ENCODE peak calls at places on chromosome 20, in seven cellular contexts. One of them, this sample, is unnamed.

GRCh38 chr20:63122626-63123025 is 93.3 kb downstream of the YTHDF1 start:
- DNase-seq in hepatocyte: no peak
- DNase-seq in neural progenitor cell: no peak
- DNase-seq in heart right ventricle: no peak
- DNase-seq in IMR-90: no peak
- DNase-seq in fibroblast of lung: no peak
- DNase-seq in SK-N-SH: no peak
- DNase-seq in this sample: no peak

GRCh38 chr20:37145014-37145413 is 34.1 kb upstream of the RPN2 start:
- DNase-seq in hepatocyte: no peak
- DNase-seq in neural progenitor cell: no peak
- DNase-seq in heart right ventricle: no peak
- DNase-seq in IMR-90: peak; percentile 4
- DNase-seq in fibroblast of lung: no peak
- DNase-seq in SK-N-SH: no peak
- DNase-seq in this sample: no peak

GRCh38 chr20:22601361-22602141 is 17.2 kb upstream of the FOXA2 start:
- DNase-seq in hepatocyte: peak; percentile 34
- DNase-seq in neural progenitor cell: no peak
- DNase-seq in heart right ventricle: no peak
- DNase-seq in IMR-90: no peak
- DNase-seq in fibroblast of lung: no peak
- DNase-seq in SK-N-SH: no peak
- DNase-seq in this sample: no peak

GRCh38 chr20:37524859-37525708 is 2.6 kb downstream of the BLCAP start:
- DNase-seq in hepatocyte: peak; percentile 43
- DNase-seq in neural progenitor cell: no peak
- DNase-seq in heart right ventricle: no peak
- DNase-seq in IMR-90: peak; percentile 21
- DNase-seq in fibroblast of lung: peak; percentile 69
- DNase-seq in SK-N-SH: no peak
- DNase-seq in this sample: peak; percentile 100

GRCh38 chr20:48489656-48490055 is 338.1 kb downstream of the PREX1 start:
- DNase-seq in hepatocyte: no peak
- DNase-seq in neural progenitor cell: peak; percentile 36
- DNase-seq in heart right ventricle: no peak
- DNase-seq in IMR-90: no peak
- DNase-seq in fibroblast of lung: no peak
- DNase-seq in SK-N-SH: peak; percentile 70
- DNase-seq in this sample: no peak

GRCh38 chr20:47792021-47792618 is 6.8 kb upstream of the SULF2 start:
- DNase-seq in hepatocyte: peak; percentile 71
- DNase-seq in neural progenitor cell: no peak
- DNase-seq in heart right ventricle: peak; percentile 48
- DNase-seq in IMR-90: peak; percentile 84
- DNase-seq in fibroblast of lung: peak; percentile 98
- DNase-seq in SK-N-SH: no peak
- DNase-seq in this sample: peak; percentile 84

GRCh38 chr20:46401478-46401860 is 4.9 kb downstream of the ELMO2 start:
- DNase-seq in hepatocyte: no peak
- DNase-seq in neural progenitor cell: no peak
- DNase-seq in heart right ventricle: no peak
- DNase-seq in IMR-90: no peak
- DNase-seq in fibroblast of lung: no peak
- DNase-seq in SK-N-SH: no peak
- DNase-seq in this sample: no peak

GRCh38 chr20:44264287-44264686 is 17.2 kb downstream of the GDAP1L1 start:
- DNase-seq in hepatocyte: peak; percentile 19
- DNase-seq in neural progenitor cell: peak; percentile 52
- DNase-seq in heart right ventricle: no peak
- DNase-seq in IMR-90: no peak
- DNase-seq in fibroblast of lung: no peak
- DNase-seq in SK-N-SH: no peak
- DNase-seq in this sample: peak; percentile 40

GRCh38 chr20:22455259-22455658 is 129.1 kb downstream of the FOXA2 start:
- DNase-seq in hepatocyte: no peak
- DNase-seq in neural progenitor cell: no peak
- DNase-seq in heart right ventricle: no peak
- DNase-seq in IMR-90: no peak
- DNase-seq in fibroblast of lung: no peak
- DNase-seq in SK-N-SH: no peak
- DNase-seq in this sample: no peak

GRCh38 chr20:16391003-16391402 is 182.2 kb downstream of the KIF16B start:
- DNase-seq in hepatocyte: no peak
- DNase-seq in neural progenitor cell: no peak
- DNase-seq in heart right ventricle: no peak
- DNase-seq in IMR-90: no peak
- DNase-seq in fibroblast of lung: no peak
- DNase-seq in SK-N-SH: no peak
- DNase-seq in this sample: no peak

GRCh38 chr20:4684837-4685413 is 36.8 kb upstream of the PRND start:
- DNase-seq in hepatocyte: peak; percentile 34
- DNase-seq in neural progenitor cell: no peak
- DNase-seq in heart right ventricle: no peak
- DNase-seq in IMR-90: peak; percentile 84
- DNase-seq in fibroblast of lung: peak; percentile 79
- DNase-seq in SK-N-SH: no peak
- DNase-seq in this sample: no peak

GRCh38 chr20:34968020-34968775 is 12.5 kb downstream of the MYH7B start:
- DNase-seq in hepatocyte: no peak
- DNase-seq in neural progenitor cell: no peak
- DNase-seq in heart right ventricle: no peak
- DNase-seq in IMR-90: no peak
- DNase-seq in fibroblast of lung: no peak
- DNase-seq in SK-N-SH: no peak
- DNase-seq in this sample: no peak

GRCh38 chr20:19692685-19693119 is 65.4 kb upstream of the RIN2 start:
- DNase-seq in hepatocyte: peak; percentile 66
- DNase-seq in neural progenitor cell: peak; percentile 61
- DNase-seq in heart right ventricle: peak; percentile 61
- DNase-seq in IMR-90: peak; percentile 22
- DNase-seq in fibroblast of lung: peak; percentile 41
- DNase-seq in SK-N-SH: peak; percentile 58
- DNase-seq in this sample: peak; percentile 83

GRCh38 chr20:1657556-1658334 is at the start of gene SIRPG:
- DNase-seq in hepatocyte: no peak
- DNase-seq in neural progenitor cell: no peak
- DNase-seq in heart right ventricle: no peak
- DNase-seq in IMR-90: no peak
- DNase-seq in fibroblast of lung: no peak
- DNase-seq in SK-N-SH: no peak
- DNase-seq in this sample: no peak

GRCh38 chr20:51500311-51500710 is 42.2 kb downstream of the NFATC2 start:
- DNase-seq in hepatocyte: no peak
- DNase-seq in neural progenitor cell: no peak
- DNase-seq in heart right ventricle: no peak
- DNase-seq in IMR-90: no peak
- DNase-seq in fibroblast of lung: peak; percentile 44
- DNase-seq in SK-N-SH: no peak
- DNase-seq in this sample: peak; percentile 87

GRCh38 chr20:15297059-15297875 is 959.9 kb upstream of the FLRT3 start:
- DNase-seq in hepatocyte: peak; percentile 40
- DNase-seq in neural progenitor cell: no peak
- DNase-seq in heart right ventricle: no peak
- DNase-seq in IMR-90: no peak
- DNase-seq in fibroblast of lung: no peak
- DNase-seq in SK-N-SH: no peak
- DNase-seq in this sample: peak; percentile 13

GRCh38 chr20:57498425-57499400 is 26.2 kb downstream of the CTCFL start:
- DNase-seq in hepatocyte: peak; percentile 41
- DNase-seq in neural progenitor cell: peak; percentile 63
- DNase-seq in heart right ventricle: no peak
- DNase-seq in IMR-90: peak; percentile 7
- DNase-seq in fibroblast of lung: no peak
- DNase-seq in SK-N-SH: peak; percentile 60
- DNase-seq in this sample: peak; percentile 41

GRCh38 chr20:58867211-58867610 is 14.7 kb downstream of the GNAS start:
- DNase-seq in hepatocyte: no peak
- DNase-seq in neural progenitor cell: no peak
- DNase-seq in heart right ventricle: no peak
- DNase-seq in IMR-90: no peak
- DNase-seq in fibroblast of lung: no peak
- DNase-seq in SK-N-SH: no peak
- DNase-seq in this sample: no peak

GRCh38 chr20:20680991-20681508 is 31.4 kb downstream of the RALGAPA2 start:
- DNase-seq in hepatocyte: no peak
- DNase-seq in neural progenitor cell: no peak
- DNase-seq in heart right ventricle: no peak
- DNase-seq in IMR-90: no peak
- DNase-seq in fibroblast of lung: no peak
- DNase-seq in SK-N-SH: no peak
- DNase-seq in this sample: no peak

GRCh38 chr20:33789109-33789857 is 21.9 kb upstream of the CHMP4B start:
- DNase-seq in hepatocyte: peak; percentile 93
- DNase-seq in neural progenitor cell: no peak
- DNase-seq in heart right ventricle: no peak
- DNase-seq in IMR-90: peak; percentile 96
- DNase-seq in fibroblast of lung: peak; percentile 98
- DNase-seq in SK-N-SH: peak; percentile 68
- DNase-seq in this sample: peak; percentile 100

GRCh38 chr20:967796-968742 is 34.0 kb downstream of the RSPO4 start:
- DNase-seq in hepatocyte: no peak
- DNase-seq in neural progenitor cell: peak; percentile 45
- DNase-seq in heart right ventricle: no peak
- DNase-seq in IMR-90: peak; percentile 36
- DNase-seq in fibroblast of lung: peak; percentile 23
- DNase-seq in SK-N-SH: peak; percentile 62
- DNase-seq in this sample: peak; percentile 49

GRCh38 chr20:64140956-64141355 is 23.3 kb upstream of the MYT1 start:
- DNase-seq in hepatocyte: no peak
- DNase-seq in neural progenitor cell: no peak
- DNase-seq in heart right ventricle: no peak
- DNase-seq in IMR-90: no peak
- DNase-seq in fibroblast of lung: no peak
- DNase-seq in SK-N-SH: peak; percentile 10
- DNase-seq in this sample: no peak

GRCh38 chr20:31719644-31720485 is 2.8 kb downstream of the BCL2L1 start:
- DNase-seq in hepatocyte: peak; percentile 72
- DNase-seq in neural progenitor cell: peak; percentile 53
- DNase-seq in heart right ventricle: no peak
- DNase-seq in IMR-90: no peak
- DNase-seq in fibroblast of lung: peak; percentile 69
- DNase-seq in SK-N-SH: no peak
- DNase-seq in this sample: peak; percentile 79

GRCh38 chr20:47274449-47275108 is 81.9 kb downstream of the ZMYND8 start:
- DNase-seq in hepatocyte: peak; percentile 58
- DNase-seq in neural progenitor cell: no peak
- DNase-seq in heart right ventricle: no peak
- DNase-seq in IMR-90: peak; percentile 97
- DNase-seq in fibroblast of lung: peak; percentile 97
- DNase-seq in SK-N-SH: no peak
- DNase-seq in this sample: peak; percentile 97

GRCh38 chr20:17682889-17683198 is 802 bp upstream of the RRBP1 start:
- DNase-seq in hepatocyte: no peak
- DNase-seq in neural progenitor cell: no peak
- DNase-seq in heart right ventricle: no peak
- DNase-seq in IMR-90: no peak
- DNase-seq in fibroblast of lung: no peak
- DNase-seq in SK-N-SH: no peak
- DNase-seq in this sample: no peak

GRCh38 chr20:17683218-17684076 is 1.4 kb upstream of the RRBP1 start:
- DNase-seq in hepatocyte: no peak
- DNase-seq in neural progenitor cell: no peak
- DNase-seq in heart right ventricle: no peak
- DNase-seq in IMR-90: no peak
- DNase-seq in fibroblast of lung: no peak
- DNase-seq in SK-N-SH: no peak
- DNase-seq in this sample: no peak

GRCh38 chr20:17680836-17681740 is 954 bp downstream of the RRBP1 start:
- DNase-seq in hepatocyte: peak; percentile 92
- DNase-seq in neural progenitor cell: peak; percentile 91
- DNase-seq in heart right ventricle: peak; percentile 86
- DNase-seq in IMR-90: peak; percentile 63
- DNase-seq in fibroblast of lung: peak; percentile 72
- DNase-seq in SK-N-SH: peak; percentile 95
- DNase-seq in this sample: peak; percentile 86

GRCh38 chr20:17681741-17682102 is 320 bp downstream of the RRBP1 start:
- DNase-seq in hepatocyte: no peak
- DNase-seq in neural progenitor cell: no peak
- DNase-seq in heart right ventricle: no peak
- DNase-seq in IMR-90: no peak
- DNase-seq in fibroblast of lung: no peak
- DNase-seq in SK-N-SH: no peak
- DNase-seq in this sample: no peak

GRCh38 chr20:17682103-17682888 is at the start of gene RRBP1:
- DNase-seq in hepatocyte: peak; percentile 99
- DNase-seq in neural progenitor cell: peak; percentile 99
- DNase-seq in heart right ventricle: peak; percentile 99
- DNase-seq in IMR-90: peak; percentile 97
- DNase-seq in fibroblast of lung: peak; percentile 97
- DNase-seq in SK-N-SH: peak; percentile 98
- DNase-seq in this sample: peak; percentile 99
- H3K27ac ChIP-seq in hepatocyte: peak within 1 kb of the TSS; percentile 99
- H3K27ac ChIP-seq in neural progenitor cell: no peak within 1 kb of the TSS
- H3K27ac ChIP-seq in heart right ventricle: peak within 1 kb of the TSS; percentile 90
- H3K27ac ChIP-seq in IMR-90: peak within 1 kb of the TSS; percentile 94
- H3K27ac ChIP-seq in fibroblast of lung: peak within 1 kb of the TSS; percentile 94
- H3K27ac ChIP-seq in SK-N-SH: peak within 1 kb of the TSS; percentile 62
- H3K27ac ChIP-seq in this sample: peak within 1 kb of the TSS; percentile 97

GRCh38 chr20:59940129-59940955 is at the start of the genes FAM217B and PPP1R3D:
- DNase-seq in hepatocyte: peak; percentile 98
- DNase-seq in neural progenitor cell: peak; percentile 91
- DNase-seq in heart right ventricle: peak; percentile 98
- DNase-seq in IMR-90: peak; percentile 96
- DNase-seq in fibroblast of lung: peak; percentile 99
- DNase-seq in SK-N-SH: peak; percentile 96
- DNase-seq in this sample: peak; percentile 99
- TF ChIP-seq CTCF in hepatocyte: no peak
- TF ChIP-seq CTCF in neural progenitor cell: peak; percentile 18
- TF ChIP-seq CTCF in heart right ventricle: no peak
- TF ChIP-seq CTCF in IMR-90: peak; percentile 12
- TF ChIP-seq CTCF in fibroblast of lung: no peak
- TF ChIP-seq CTCF in SK-N-SH: peak; percentile 15
- TF ChIP-seq CTCF in this sample: peak; percentile 11

GRCh38 chr20:40990542-40991120 is 38.0 kb upstream of the TOP1 start:
- DNase-seq in hepatocyte: peak; percentile 89
- DNase-seq in neural progenitor cell: peak; percentile 87
- DNase-seq in heart right ventricle: peak; percentile 68
- DNase-seq in IMR-90: peak; percentile 87
- DNase-seq in fibroblast of lung: peak; percentile 76
- DNase-seq in SK-N-SH: peak; percentile 84
- DNase-seq in this sample: peak; percentile 99
- H3K27ac ChIP-seq in hepatocyte: no peak overlapping the region
- H3K27ac ChIP-seq in neural progenitor cell: no peak overlapping the region
- H3K27ac ChIP-seq in heart right ventricle: no peak overlapping the region
- H3K27ac ChIP-seq in IMR-90: peak overlapping the region; percentile 19
- H3K27ac ChIP-seq in fibroblast of lung: no peak overlapping the region
- H3K27ac ChIP-seq in SK-N-SH: no peak overlapping the region
- H3K27ac ChIP-seq in this sample: peak overlapping the region; percentile 66

GRCh38 chr20:12170406-12170805 is 252.7 kb downstream of the BTBD3 start:
- DNase-seq in hepatocyte: no peak
- DNase-seq in neural progenitor cell: no peak
- DNase-seq in heart right ventricle: no peak
- DNase-seq in IMR-90: no peak
- DNase-seq in fibroblast of lung: peak; percentile 8
- DNase-seq in SK-N-SH: no peak
- DNase-seq in this sample: no peak

GRCh38 chr20:12171927-12172581 is 254.4 kb downstream of the BTBD3 start:
- DNase-seq in hepatocyte: no peak
- DNase-seq in neural progenitor cell: no peak
- DNase-seq in heart right ventricle: no peak
- DNase-seq in IMR-90: peak; percentile 84
- DNase-seq in fibroblast of lung: peak; percentile 93
- DNase-seq in SK-N-SH: no peak
- DNase-seq in this sample: no peak

GRCh38 chr20:12166053-12166717 is 248.5 kb downstream of the BTBD3 start:
- DNase-seq in hepatocyte: peak; percentile 66
- DNase-seq in neural progenitor cell: no peak
- DNase-seq in heart right ventricle: peak; percentile 33
- DNase-seq in IMR-90: peak; percentile 95
- DNase-seq in fibroblast of lung: peak; percentile 97
- DNase-seq in SK-N-SH: peak; percentile 7
- DNase-seq in this sample: peak; percentile 13
- TF ChIP-seq CTCF in hepatocyte: no peak
- TF ChIP-seq CTCF in neural progenitor cell: no peak
- TF ChIP-seq CTCF in heart right ventricle: no peak
- TF ChIP-seq CTCF in IMR-90: peak; percentile 12
- TF ChIP-seq CTCF in fibroblast of lung: no peak
- TF ChIP-seq CTCF in SK-N-SH: no peak
- TF ChIP-seq CTCF in this sample: no peak